ENCODE peak calls at places on chromosomes 12 and 14, in five cellular contexts. One of them, this sample, is unnamed.

GRCh38 chr14:54796961-54797360 is 105.7 kb downstream of the GCH1 start:
- DNase-seq in NCI-H2029 treated with DMSO at 0.1 percent for 48 hours: no peak
- DNase-seq in NCI-H748 treated with DMSO at 0.1 percent for 48 hours: no peak
- DNase-seq in activated B cell treated with CpG ODN at 0.5 μM for 24 hours: no peak
- DNase-seq in EL: peak
- DNase-seq in this sample: no peak

GRCh38 chr14:32897724-32898064 is 41.0 kb upstream of the NPAS3 start:
- DNase-seq in NCI-H748 treated with DMSO at 0.1 percent for 48 hours: no peak
- DNase-seq in NCI-H2029 treated with DMSO at 0.1 percent for 48 hours: no peak
- DNase-seq in activated B cell treated with CpG ODN at 0.5 μM for 24 hours: no peak
- DNase-seq in EL: no peak
- DNase-seq in this sample: no peak

GRCh38 chr12:49533331-49533730 is 5.5 kb upstream of the KCNH3 start:
- DNase-seq in EL: no peak
- DNase-seq in NCI-H748 treated with DMSO at 0.1 percent for 48 hours: peak
- DNase-seq in NCI-H2029 treated with DMSO at 0.1 percent for 48 hours: no peak
- DNase-seq in activated B cell treated with CpG ODN at 0.5 μM for 24 hours: no peak
- DNase-seq in this sample: no peak

GRCh38 chr14:76768201-76768656 is 7.0 kb downstream of the VASH1 start:
- DNase-seq in NCI-H748 treated with DMSO at 0.1 percent for 48 hours: no peak
- DNase-seq in NCI-H2029 treated with DMSO at 0.1 percent for 48 hours: no peak
- DNase-seq in activated B cell treated with CpG ODN at 0.5 μM for 24 hours: no peak
- DNase-seq in EL: no peak
- DNase-seq in this sample: no peak

GRCh38 chr14:93903342-93904184 is 23.6 kb upstream of the FAM181A start:
- DNase-seq in activated B cell treated with CpG ODN at 0.5 μM for 24 hours: no peak
- DNase-seq in NCI-H2029 treated with DMSO at 0.1 percent for 48 hours: no peak
- DNase-seq in NCI-H748 treated with DMSO at 0.1 percent for 48 hours: no peak
- DNase-seq in EL: no peak
- DNase-seq in this sample: no peak

GRCh38 chr14:56129092-56129491 is 10.9 kb downstream of the PELI2 start:
- DNase-seq in activated B cell treated with CpG ODN at 0.5 μM for 24 hours: no peak
- DNase-seq in EL: no peak
- DNase-seq in NCI-H748 treated with DMSO at 0.1 percent for 48 hours: no peak
- DNase-seq in NCI-H2029 treated with DMSO at 0.1 percent for 48 hours: no peak
- DNase-seq in this sample: no peak

GRCh38 chr14:81400852-81401251 is 728 bp upstream of the STON2 start:
- DNase-seq in EL: peak
- DNase-seq in NCI-H748 treated with DMSO at 0.1 percent for 48 hours: peak
- DNase-seq in activated B cell treated with CpG ODN at 0.5 μM for 24 hours: no peak
- DNase-seq in NCI-H2029 treated with DMSO at 0.1 percent for 48 hours: no peak
- DNase-seq in this sample: peak

GRCh38 chr12:108399514-108399913 is 60.4 kb upstream of the CMKLR1 start:
- DNase-seq in activated B cell treated with CpG ODN at 0.5 μM for 24 hours: no peak
- DNase-seq in EL: no peak
- DNase-seq in NCI-H748 treated with DMSO at 0.1 percent for 48 hours: no peak
- DNase-seq in NCI-H2029 treated with DMSO at 0.1 percent for 48 hours: no peak
- DNase-seq in this sample: peak

GRCh38 chr12:96314723-96315122 is 85.5 kb downstream of the CDK17 start:
- DNase-seq in activated B cell treated with CpG ODN at 0.5 μM for 24 hours: no peak
- DNase-seq in EL: no peak
- DNase-seq in NCI-H2029 treated with DMSO at 0.1 percent for 48 hours: no peak
- DNase-seq in NCI-H748 treated with DMSO at 0.1 percent for 48 hours: no peak
- DNase-seq in this sample: no peak

GRCh38 chr12:53751336-53752191 is at the start of gene CISTR:
- DNase-seq in NCI-H748 treated with DMSO at 0.1 percent for 48 hours: no peak
- DNase-seq in NCI-H2029 treated with DMSO at 0.1 percent for 48 hours: no peak
- DNase-seq in EL: no peak
- DNase-seq in activated B cell treated with CpG ODN at 0.5 μM for 24 hours: peak
- DNase-seq in this sample: no peak

GRCh38 chr12:89135976-89136634 is 216.2 kb downstream of the DUSP6 start:
- DNase-seq in NCI-H2029 treated with DMSO at 0.1 percent for 48 hours: no peak
- DNase-seq in activated B cell treated with CpG ODN at 0.5 μM for 24 hours: no peak
- DNase-seq in EL: peak
- DNase-seq in NCI-H748 treated with DMSO at 0.1 percent for 48 hours: no peak
- DNase-seq in this sample: no peak

GRCh38 chr14:58239259-58240210 is 5.1 kb upstream of the PSMA3 start:
- DNase-seq in EL: peak
- DNase-seq in activated B cell treated with CpG ODN at 0.5 μM for 24 hours: peak
- DNase-seq in NCI-H2029 treated with DMSO at 0.1 percent for 48 hours: peak
- DNase-seq in NCI-H748 treated with DMSO at 0.1 percent for 48 hours: peak
- DNase-seq in this sample: peak

GRCh38 chr12:7555752-7556151 is 52.2 kb upstream of the CD163 start:
- DNase-seq in EL: peak
- DNase-seq in activated B cell treated with CpG ODN at 0.5 μM for 24 hours: no peak
- DNase-seq in NCI-H748 treated with DMSO at 0.1 percent for 48 hours: no peak
- DNase-seq in NCI-H2029 treated with DMSO at 0.1 percent for 48 hours: no peak
- DNase-seq in this sample: no peak

GRCh38 chr12:119808441-119808840 is 68.7 kb downstream of the CIT start:
- DNase-seq in EL: peak
- DNase-seq in NCI-H748 treated with DMSO at 0.1 percent for 48 hours: no peak
- DNase-seq in NCI-H2029 treated with DMSO at 0.1 percent for 48 hours: no peak
- DNase-seq in activated B cell treated with CpG ODN at 0.5 μM for 24 hours: no peak
- DNase-seq in this sample: no peak

This sample was measured in tibial nerve.